ENCODE peak calls at places on chromosomes 1 and 21, in nine cellular contexts. J is thoracic aorta, U is AG20443, P is mesothelial cell of epicardium, S is glutamatergic neuron, Q is GDM1, Y is mesenteric fat pad, Z is tibial artery, M is HEK293T. N is an unnamed sample.

GRCh38 chr1:53562256-53562982 is 103.2 kb downstream of the DMRTB1 start:
- DNase-seq in Q (no peak), P (no peak), Z (no peak), Y (peak), J (no peak), U (no peak), M (no peak), S (no peak), N (no peak)

GRCh38 chr1:64898107-64898861 is 68.1 kb downstream of the JAK1 start:
- DNase-seq in Q (no peak), Y (no peak), P (no peak), J (peak), Z (peak), U (peak), M (peak), S (no peak), N (peak)

GRCh38 chr1:52343982-52344381 is 22.0 kb downstream of the CC2D1B start:
- DNase-seq in J (no peak), Y (no peak), Q (no peak), Z (no peak), S (no peak), P (no peak), U (no peak), M (no peak), N (no peak)

GRCh38 chr1:109253803-109254620 is 4.7 kb downstream of the CELSR2 start:
- DNase-seq in M (no peak), P (no peak), Y (no peak), S (peak), Z (no peak), U (peak), J (no peak), Q (no peak), N (peak)

GRCh38 chr1:24186993-24187790 is at the start of gene IFNLR1:
- DNase-seq in Y (no peak), Q (no peak), U (peak), J (no peak), M (peak), Z (no peak), P (peak), S (peak), N (no peak)

GRCh38 chr21:45979651-45980050 is 1.9 kb upstream of the COL6A1 start:
- DNase-seq in Z (no peak), J (no peak), Y (peak), U (no peak), Q (no peak), P (peak), S (no peak), M (no peak), N (no peak)

GRCh38 chr1:156376146-156376545 is 7.1 kb downstream of the RHBG start:
- DNase-seq in Y (no peak), S (no peak), M (no peak), J (no peak), Z (no peak), Q (no peak), P (no peak), U (peak), N (no peak)

GRCh38 chr21:25857308-25858099 is 122.7 kb downstream of the GABPA start:
- DNase-seq in M (no peak), Y (no peak), Q (no peak), J (no peak), Z (no peak), U (no peak), P (no peak), S (no peak), N (no peak)

GRCh38 chr1:234878288-234878687 is 250.3 kb downstream of the TOMM20 start:
- DNase-seq in Y (no peak), Z (no peak), Q (no peak), S (no peak), J (no peak), M (no peak), P (no peak), U (no peak), N (no peak)

GRCh38 chr21:36454079-36454478 is 25.8 kb downstream of the CLDN14 start:
- DNase-seq in M (no peak), Z (no peak), S (no peak), Q (no peak), P (no peak), J (no peak), U (no peak), Y (no peak), N (no peak)

GRCh38 chr21:43585924-43586411 is 73.3 kb downstream of the HSF2BP start:
- DNase-seq in J (peak), Y (no peak), M (no peak), Z (peak), S (no peak), Q (no peak), U (peak), P (no peak), N (peak)

GRCh38 chr1:37149296-37149695 is 115.0 kb upstream of the GRIK3 start:
- DNase-seq in U (no peak), Z (no peak), M (no peak), P (no peak), Y (no peak), Q (no peak), J (no peak), S (no peak), N (no peak)

GRCh38 chr21:44755227-44755626 is 43.9 kb upstream of the TSPEAR start:
- DNase-seq in Q (no peak), Y (no peak), U (no peak), M (no peak), J (no peak), P (no peak), Z (no peak), S (no peak), N (no peak)

GRCh38 chr1:66330711-66331110 is 203.2 kb upstream of the SGIP1 start:
- DNase-seq in Q (peak), S (no peak), J (no peak), Y (no peak), M (no peak), Z (no peak), U (no peak), P (no peak), N (no peak)

GRCh38 chr1:226626577-226626956 is 78.0 kb downstream of the STUM start:
- DNase-seq in U (peak), S (peak), J (peak), M (peak), Y (peak), P (peak), Z (peak), Q (peak), N (peak)

GRCh38 chr21:36716387-36716786 is 17.5 kb downstream of the SIM2 start:
- DNase-seq in Z (no peak), Q (no peak), J (no peak), P (no peak), M (no peak), U (no peak), S (no peak), Y (no peak), N (no peak)

GRCh38 chr1:145960468-145961108 is 2.8 kb upstream of the LIX1L start:
- DNase-seq in Y (peak), U (peak), P (peak), S (peak), J (peak), Q (peak), M (peak), Z (peak), N (peak)

GRCh38 chr1:22639286-22639685 is 2.9 kb downstream of the C1QA start:
- DNase-seq in P (no peak), S (no peak), Q (no peak), Y (no peak), Z (no peak), U (peak), J (no peak), M (no peak), N (no peak)

GRCh38 chr1:192620096-192620495 is 15.9 kb upstream of the RGS13 start:
- DNase-seq in J (no peak), U (no peak), S (no peak), M (no peak), Z (no peak), P (no peak), Q (no peak), Y (no peak), N (no peak)

GRCh38 chr1:228944991-228945390 is 209.7 kb downstream of the RHOU start:
- DNase-seq in S (no peak), P (no peak), U (no peak), J (no peak), Q (no peak), M (no peak), Z (no peak), Y (no peak), N (peak)

GRCh38 chr1:218027152-218027551 is 257.9 kb upstream of the RRP15 start:
- DNase-seq in P (no peak), J (no peak), M (no peak), Q (no peak), S (no peak), Z (no peak), Y (no peak), U (no peak), N (no peak)

GRCh38 chr1:107683198-107683657 is 281.8 kb downstream of the VAV3 start:
- DNase-seq in M (peak), Q (no peak), Z (no peak), J (no peak), S (no peak), P (no peak), U (no peak), Y (no peak), N (no peak)

GRCh38 chr1:160097196-160097910 is 1.1 kb downstream of the IGSF8 start:
- DNase-seq in M (no peak), Z (no peak), J (no peak), P (no peak), Q (no peak), S (no peak), Y (no peak), U (no peak), N (no peak)

GRCh38 chr1:210702512-210702911 is 373.8 kb downstream of the HHAT start:
- DNase-seq in Z (no peak), P (no peak), M (no peak), S (no peak), Y (no peak), U (no peak), J (no peak), Q (no peak), N (no peak)

GRCh38 chr1:169604781-169605560 is 18.7 kb upstream of the F5 start:
- DNase-seq in Y (no peak), S (no peak), U (no peak), Q (peak), P (no peak), M (no peak), Z (no peak), J (no peak), N (no peak)

GRCh38 chr1:31614538-31615005 is 2.9 kb upstream of the HCRTR1 start:
- DNase-seq in Q (no peak), J (no peak), Y (no peak), U (no peak), M (no peak), P (no peak), S (no peak), Z (peak), N (peak)

GRCh38 chr1:201530741-201531521 is 8.0 kb upstream of the NAV1 start:
- DNase-seq in Q (peak), Z (peak), M (peak), J (no peak), U (peak), S (peak), P (peak), Y (no peak), N (peak)

GRCh38 chr21:43716376-43717165 is 2.4 kb upstream of the PDXK start:
- DNase-seq in Y (no peak), P (no peak), U (peak), Q (no peak), Z (no peak), S (no peak), J (no peak), M (no peak), N (no peak)

GRCh38 chr1:168977618-168978017 is 128.9 kb upstream of the ATP1B1 start:
- DNase-seq in Z (no peak), P (no peak), Y (no peak), M (no peak), J (no peak), S (no peak), U (no peak), Q (no peak), N (no peak)

GRCh38 chr1:26020390-26020789 is 1.2 kb upstream of the EXTL1 start:
- DNase-seq in S (no peak), Q (no peak), U (peak), Y (no peak), J (no peak), P (no peak), Z (no peak), M (no peak), N (no peak)

GRCh38 chr1:178563099-178563820 is 50.4 kb downstream of the TEX35 start:
- DNase-seq in S (no peak), M (no peak), Y (no peak), J (no peak), U (no peak), Q (no peak), P (no peak), Z (no peak), N (no peak)

GRCh38 chr1:39159224-39160036 is 45.1 kb upstream of the MACF1 start:
- DNase-seq in M (no peak), Q (no peak), J (no peak), Y (no peak), U (peak), P (no peak), Z (no peak), S (no peak), N (no peak)

GRCh38 chr21:45282283-45283018 is 5.2 kb downstream of the POFUT2 start:
- DNase-seq in P (no peak), Y (peak), J (no peak), Z (peak), M (no peak), S (no peak), Q (no peak), U (no peak), N (no peak)

GRCh38 chr21:42063206-42063577 is 7.9 kb upstream of the UMODL1 start:
- DNase-seq in U (no peak), M (no peak), Z (no peak), Q (no peak), J (no peak), P (no peak), S (no peak), Y (no peak), N (no peak)

GRCh38 chr1:92577251-92577895 is 90.6 kb upstream of the GFI1 start:
- DNase-seq in P (no peak), U (peak), M (no peak), J (no peak), Q (no peak), Y (no peak), S (no peak), Z (no peak), N (no peak)

GRCh38 chr1:58618303-58618702 is 41.3 kb upstream of the TACSTD2 start:
- DNase-seq in M (no peak), J (peak), Q (peak), U (peak), P (no peak), Y (no peak), S (no peak), Z (peak), N (peak)

GRCh38 chr21:40204956-40205355 is 337.7 kb downstream of the PCP4 start:
- DNase-seq in S (peak), Y (no peak), Z (no peak), P (no peak), U (no peak), Q (no peak), M (no peak), J (no peak), N (no peak)

GRCh38 chr1:160534823-160535605 is 12.0 kb upstream of the SLAMF6 start:
- DNase-seq in P (no peak), U (no peak), Z (no peak), Q (no peak), M (no peak), S (no peak), Y (no peak), J (no peak), N (no peak)